ENCODE peak calls at places on chromosomes 1 and 21, in four cellular contexts. H is psoas muscle, E is Panc1, N is kidney epithelial cell. U is an unnamed sample.

GRCh38 chr1:192763756-192764155 is 45.1 kb upstream of the RGS2 start:
- DNase-seq in N (no peak), H (no peak), E (no peak), U (no peak)

GRCh38 chr1:246069581-246069980 is 437.5 kb downstream of the SMYD3 start:
- DNase-seq in H (no peak), E (no peak), N (no peak), U (no peak)

GRCh38 chr1:99557556-99558256 is 88.2 kb upstream of the PALMD start:
- DNase-seq in H (no peak), N (peak; percentile 63), E (no peak), U (peak; percentile 40)

GRCh38 chr1:246569248-246570238 is 3.3 kb downstream of the CNST start:
- DNase-seq in E (peak; percentile 73), H (no peak), N (no peak), U (no peak)

GRCh38 chr1:107740574-107740973 is 224.4 kb downstream of the VAV3 start:
- DNase-seq in E (no peak), H (no peak), N (no peak), U (no peak)

GRCh38 chr21:24896735-24897124 is 710.6 kb downstream of the MRPL39 start:
- DNase-seq in N (no peak), E (no peak), H (no peak), U (no peak)

GRCh38 chr1:6599141-6599975 is 3.3 kb downstream of the KLHL21 start:
- DNase-seq in E (no peak), H (peak; percentile 75), N (no peak), U (no peak)

GRCh38 chr1:55617416-55617980 is 402.3 kb upstream of the USP24 start:
- DNase-seq in E (no peak), N (no peak), H (no peak), U (no peak)

GRCh38 chr1:3898994-3899775 is 887 bp downstream of the C1orf174 start:
- DNase-seq in H (no peak), N (no peak), E (no peak), U (no peak)

GRCh38 chr1:226506021-226506420 is 42.5 kb upstream of the STUM start:
- DNase-seq in E (no peak), N (no peak), H (no peak), U (no peak)

GRCh38 chr1:72282690-72283203 is 408 bp upstream of the NEGR1 start:
- DNase-seq in H (peak; percentile 92), N (peak; percentile 58), E (peak; percentile 64), U (no peak)

GRCh38 chr1:8794605-8795004 is 22.8 kb downstream of the RERE start:
- DNase-seq in H (no peak), N (no peak), E (no peak), U (no peak)

GRCh38 chr1:54850737-54851136 is 36.3 kb downstream of the DHCR24 start:
- DNase-seq in H (no peak), E (no peak), N (peak; percentile 61), U (no peak)

GRCh38 chr1:6523566-6523965 is 30.7 kb downstream of the NOL9 start:
- DNase-seq in H (peak; percentile 53), E (no peak), N (no peak), U (no peak)

GRCh38 chr1:223653015-223653414 is 12.5 kb downstream of the CAPN8 start:
- DNase-seq in N (no peak), E (no peak), H (no peak), U (no peak)

GRCh38 chr1:86421601-86422280 is 2.2 kb upstream of the CLCA2 start:
- DNase-seq in N (no peak), H (no peak), E (no peak), U (no peak)

GRCh38 chr21:31218830-31219608 is 125.0 kb downstream of the TIAM1 start:
- DNase-seq in H (peak; percentile 76), E (no peak), N (no peak), U (no peak)

GRCh38 chr21:38622827-38623209 is 124.5 kb upstream of the ERG start:
- DNase-seq in E (no peak), H (no peak), N (no peak), U (no peak)

GRCh38 chr1:188317894-188318293 is 1489.1 kb downstream of the PLA2G4A start:
- DNase-seq in N (no peak), E (no peak), H (no peak), U (no peak)

GRCh38 chr1:164875518-164875917 is 316.5 kb downstream of the PBX1 start:
- DNase-seq in E (no peak), N (no peak), H (no peak), U (no peak)

GRCh38 chr1:233107130-233107529 is 156.7 kb downstream of the NTPCR start:
- DNase-seq in E (peak; percentile 18), N (no peak), H (no peak), U (no peak)

GRCh38 chr1:27605796-27606707 is 2.1 kb upstream of the AHDC1 start:
- DNase-seq in N (no peak), E (no peak), H (no peak), U (no peak)

GRCh38 chr1:88773540-88774150 is 89.6 kb downstream of the PKN2 start:
- DNase-seq in E (peak; percentile 35), N (peak; percentile 65), H (no peak), U (peak; percentile 25)

GRCh38 chr1:31733389-31734219 is 29.8 kb upstream of the COL16A1 start:
- DNase-seq in E (no peak), N (no peak), H (no peak), U (no peak)

GRCh38 chr1:229784834-229785233 is 158.8 kb downstream of the URB2 start:
- DNase-seq in N (no peak), E (no peak), H (no peak), U (no peak)

GRCh38 chr1:229786974-229787610 is 161.0 kb downstream of the URB2 start:
- DNase-seq in N (no peak), H (no peak), E (no peak), U (no peak)

GRCh38 chr1:229782469-229782868 is 156.4 kb downstream of the URB2 start:
- DNase-seq in H (no peak), N (no peak), E (no peak), U (no peak)

GRCh38 chr1:229781453-229781852 is 155.4 kb downstream of the URB2 start:
- DNase-seq in H (peak; percentile 68), E (no peak), N (no peak), U (no peak)
- TF ChIP-seq CTCF in H (peak; percentile 7), E (no peak), N (no peak), U (no peak)

DNA sequence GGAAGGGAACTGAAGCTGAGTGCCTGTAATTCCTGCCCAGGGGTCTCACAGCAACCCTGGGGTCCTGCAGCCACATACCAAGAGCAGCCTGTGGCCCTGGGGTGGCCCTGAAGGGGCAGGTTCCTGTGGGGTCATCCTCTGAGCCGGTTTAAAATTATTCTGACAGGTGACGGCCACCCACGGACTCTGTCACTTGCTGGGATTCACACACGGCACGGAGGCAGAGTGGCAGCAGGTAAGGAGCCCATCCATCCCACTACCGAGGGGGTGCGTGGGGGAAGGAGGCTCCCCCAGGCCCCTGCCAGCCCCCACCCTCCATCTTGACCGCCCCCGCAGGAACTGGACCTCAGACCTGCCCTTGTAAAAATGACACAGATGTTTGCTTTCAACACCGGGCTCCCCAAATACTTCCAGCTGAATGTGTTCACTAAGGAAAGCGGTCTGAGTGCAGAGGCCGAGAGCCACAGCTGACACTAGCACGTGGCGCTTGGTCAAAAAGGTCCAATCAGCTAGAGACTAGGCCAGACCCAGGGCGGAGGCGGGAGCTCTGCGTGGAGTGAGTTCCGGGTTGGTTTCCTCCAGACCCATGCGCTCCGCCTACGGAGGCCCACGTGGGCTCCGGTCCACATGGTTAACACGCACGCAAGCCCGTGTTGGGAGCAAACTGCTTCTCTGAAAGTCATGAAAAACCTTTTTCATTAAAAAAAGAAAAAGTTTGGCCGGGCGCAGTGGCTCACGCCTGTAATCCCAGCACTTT is 10.0 kb downstream of the YBEY start:
- DNase-seq in H (peak; percentile 93), E (no peak), N (no peak), U (peak; percentile 95)
- H3K4me3 ChIP-seq in H (peak overlapping the region; percentile 28), E (no peak overlapping the region), N (no peak overlapping the region), U (peak overlapping the region; percentile 31)

DNA sequence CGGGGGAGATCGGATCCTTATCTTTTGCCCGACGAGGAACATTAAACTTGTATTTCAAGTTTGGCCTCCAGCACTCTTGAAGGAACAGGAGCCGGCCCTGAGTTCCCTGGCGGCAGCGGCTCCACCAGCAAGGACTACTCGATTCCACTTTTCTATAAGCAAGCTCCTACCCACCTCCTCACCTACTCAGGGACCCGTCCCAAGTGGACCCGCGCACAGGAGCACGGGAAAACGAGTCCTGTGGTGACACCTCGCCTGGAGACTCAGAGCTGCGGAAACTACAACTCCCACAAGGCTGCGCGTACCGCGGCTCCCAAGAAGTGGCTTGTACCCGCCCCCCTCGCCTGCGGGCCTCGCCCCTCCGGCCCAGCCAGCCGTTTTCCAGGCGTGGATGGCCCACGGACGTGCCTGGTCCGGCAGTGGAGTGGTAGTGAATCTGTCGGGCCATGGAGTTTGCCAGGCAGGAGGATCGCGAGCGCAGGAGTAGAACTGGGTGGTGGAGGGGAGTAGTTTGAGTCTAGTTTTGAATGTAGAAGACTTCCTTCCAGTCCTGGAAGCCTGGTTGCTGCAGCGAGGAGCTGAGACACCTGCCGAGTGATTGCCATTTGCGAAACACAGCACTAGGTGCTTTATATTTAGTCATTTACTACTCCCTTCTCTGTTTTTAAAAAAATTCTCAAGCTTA is at the start of gene ACP6:
- DNase-seq in N (peak; percentile 93), E (peak; percentile 86), H (peak; percentile 97), U (peak; percentile 85)
- TF ChIP-seq CTCF in N (no peak), E (no peak), H (no peak), U (no peak)

GRCh38 chr1:242147096-242147976 is 148.4 kb upstream of the MAP1LC3C start:
- DNase-seq in E (peak; percentile 33), N (peak; percentile 31), H (no peak), U (no peak)
- H3K4me3 ChIP-seq in E (peak overlapping the region; percentile 42), N (no peak overlapping the region), H (no peak overlapping the region), U (no peak overlapping the region)